ENCODE peak calls at places on chromosomes 12 and 14, in seven cellular contexts. A is globus pallidus, K is EH, F is HEK293T, D is AG09309, I is NCI-H524 treated with DMSO at 0.1 percent for 48 hours, W is HepG2. C is an unnamed sample.
A peak's percentile ranks its signal among the peaks of the same experiment; 100 is the strongest.

GRCh38 chr14:24982472-24983155 is 67.3 kb downstream of the STXBP6 start:
- DNase-seq in A (no peak), K (peak; percentile 86), F (no peak), D (no peak), I (no peak), W (peak; percentile 94), C (no peak)

GRCh38 chr12:111435661-111436201 is 30.0 kb downstream of the SH2B3 start:
- DNase-seq in A (no peak), K (peak; percentile 53), F (no peak), D (no peak), I (no peak), W (no peak), C (no peak)

GRCh38 chr14:48125654-48126053 is 450.2 kb upstream of the MDGA2 start:
- DNase-seq in A (no peak), K (no peak), F (no peak), D (no peak), I (peak; percentile 98), W (no peak), C (no peak)

GRCh38 chr14:22980672-22981089 is 1.7 kb downstream of the AJUBA start:
- DNase-seq in A (no peak), K (peak; percentile 72), F (peak; percentile 36), D (no peak), I (no peak), W (peak; percentile 76), C (no peak)

GRCh38 chr12:90235642-90236041 is 527.0 kb upstream of the ATP2B1 start:
- DNase-seq in A (no peak), K (peak; percentile 6), F (no peak), D (peak; percentile 23), I (no peak), W (no peak), C (no peak)

GRCh38 chr12:116222358-116222757 is 55.1 kb downstream of the MED13L start:
- DNase-seq in A (peak; percentile 52), K (peak; percentile 86), F (no peak), D (peak; percentile 48), I (no peak), W (peak; percentile 55), C (no peak)

GRCh38 chr14:75273272-75274044 is 5.2 kb upstream of the FOS start:
- DNase-seq in A (no peak), K (peak; percentile 88), F (no peak), D (no peak), I (no peak), W (no peak), C (no peak)

GRCh38 chr14:57847096-57847495 is 18.8 kb downstream of the SLC35F4 start:
- DNase-seq in A (no peak), K (peak; percentile 18), F (no peak), D (peak; percentile 67), I (no peak), W (no peak), C (no peak)

GRCh38 chr14:100534528-100535286 is 52.5 kb downstream of the BEGAIN start:
- DNase-seq in A (no peak), K (no peak), F (no peak), D (no peak), I (no peak), W (no peak), C (no peak)

GRCh38 chr12:96617178-96617577 is 127.8 kb downstream of the CFAP54 start:
- DNase-seq in A (no peak), K (no peak), F (no peak), D (no peak), I (no peak), W (no peak), C (no peak)

GRCh38 chr14:81594012-81594411 is 60.4 kb upstream of the SEL1L start:
- DNase-seq in A (peak; percentile 82), K (no peak), F (no peak), D (no peak), I (no peak), W (peak; percentile 13), C (no peak)

GRCh38 chr14:65286443-65286842 is 126.1 kb upstream of the FUT8 start:
- DNase-seq in A (peak; percentile 69), K (peak; percentile 42), F (no peak), D (no peak), I (no peak), W (peak; percentile 44), C (no peak)

GRCh38 chr12:88273450-88273849 is 131.3 kb downstream of the TMTC3 start:
- DNase-seq in A (no peak), K (no peak), F (no peak), D (no peak), I (no peak), W (no peak), C (no peak)

GRCh38 chr14:105083926-105084685 is 18.9 kb upstream of the GPR132 start:
- DNase-seq in A (no peak), K (no peak), F (no peak), D (no peak), I (no peak), W (no peak), C (no peak)